ENCODE peak calls at places on chromosomes 6 and 20, in nine cellular contexts. One of them, this sample, is unnamed.

GRCh38 chr6:170522565-170523183 is 30.4 kb downstream of the PSMB1 start:
- DNase-seq in heart right ventricle: no peak
- DNase-seq in fibroblast of the aortic adventitia: peak
- DNase-seq in COLO829: no peak
- DNase-seq in non-pigmented ciliary epithelial cell: no peak
- DNase-seq in naive thymus-derived CD8-positive, alpha-beta T cell: no peak
- DNase-seq in fibroblast of mammary gland: peak
- DNase-seq in PC-3: peak
- DNase-seq in M059J: peak
- DNase-seq in this sample: no peak

GRCh38 chr6:66149132-66149531 is 442.1 kb upstream of the EYS start:
- DNase-seq in heart right ventricle: no peak
- DNase-seq in fibroblast of the aortic adventitia: no peak
- DNase-seq in COLO829: no peak
- DNase-seq in non-pigmented ciliary epithelial cell: no peak
- DNase-seq in naive thymus-derived CD8-positive, alpha-beta T cell: no peak
- DNase-seq in fibroblast of mammary gland: no peak
- DNase-seq in PC-3: no peak
- DNase-seq in M059J: no peak
- DNase-seq in this sample: no peak

GRCh38 chr6:54103485-54103884 is 7.8 kb upstream of the MLIP start:
- DNase-seq in heart right ventricle: no peak
- DNase-seq in fibroblast of the aortic adventitia: no peak
- DNase-seq in COLO829: no peak
- DNase-seq in non-pigmented ciliary epithelial cell: no peak
- DNase-seq in naive thymus-derived CD8-positive, alpha-beta T cell: no peak
- DNase-seq in fibroblast of mammary gland: no peak
- DNase-seq in PC-3: no peak
- DNase-seq in M059J: no peak
- DNase-seq in this sample: no peak

GRCh38 chr20:62069741-62070216 is 4.1 kb upstream of the TAF4 start:
- DNase-seq in heart right ventricle: no peak
- DNase-seq in fibroblast of the aortic adventitia: peak
- DNase-seq in COLO829: no peak
- DNase-seq in non-pigmented ciliary epithelial cell: peak
- DNase-seq in naive thymus-derived CD8-positive, alpha-beta T cell: no peak
- DNase-seq in fibroblast of mammary gland: peak
- DNase-seq in PC-3: peak
- DNase-seq in M059J: peak
- DNase-seq in this sample: no peak

GRCh38 chr6:161373905-161374451 is 100.1 kb upstream of the AGPAT4 start:
- DNase-seq in heart right ventricle: peak
- DNase-seq in fibroblast of the aortic adventitia: peak
- DNase-seq in COLO829: peak
- DNase-seq in non-pigmented ciliary epithelial cell: no peak
- DNase-seq in naive thymus-derived CD8-positive, alpha-beta T cell: peak
- DNase-seq in fibroblast of mammary gland: peak
- DNase-seq in PC-3: peak
- DNase-seq in M059J: peak
- DNase-seq in this sample: peak

GRCh38 chr6:45722876-45723275 is 292.8 kb downstream of the CLIC5 start:
- DNase-seq in heart right ventricle: no peak
- DNase-seq in fibroblast of the aortic adventitia: no peak
- DNase-seq in COLO829: no peak
- DNase-seq in non-pigmented ciliary epithelial cell: no peak
- DNase-seq in naive thymus-derived CD8-positive, alpha-beta T cell: no peak
- DNase-seq in fibroblast of mammary gland: no peak
- DNase-seq in PC-3: peak
- DNase-seq in M059J: peak
- DNase-seq in this sample: no peak

GRCh38 chr20:62337558-62338293 is 29.4 kb downstream of the LAMA5 start:
- DNase-seq in heart right ventricle: no peak
- DNase-seq in fibroblast of the aortic adventitia: no peak
- DNase-seq in COLO829: no peak
- DNase-seq in non-pigmented ciliary epithelial cell: no peak
- DNase-seq in naive thymus-derived CD8-positive, alpha-beta T cell: no peak
- DNase-seq in fibroblast of mammary gland: no peak
- DNase-seq in PC-3: no peak
- DNase-seq in M059J: no peak
- DNase-seq in this sample: no peak

GRCh38 chr6:148177589-148178233 is 164.9 kb upstream of the SASH1 start:
- DNase-seq in heart right ventricle: peak
- DNase-seq in fibroblast of the aortic adventitia: peak
- DNase-seq in COLO829: peak
- DNase-seq in non-pigmented ciliary epithelial cell: no peak
- DNase-seq in naive thymus-derived CD8-positive, alpha-beta T cell: no peak
- DNase-seq in fibroblast of mammary gland: peak
- DNase-seq in PC-3: peak
- DNase-seq in M059J: peak
- DNase-seq in this sample: peak

GRCh38 chr20:19786311-19786710 is 28.3 kb downstream of the RIN2 start:
- DNase-seq in heart right ventricle: peak
- DNase-seq in fibroblast of the aortic adventitia: peak
- DNase-seq in COLO829: no peak
- DNase-seq in non-pigmented ciliary epithelial cell: peak
- DNase-seq in naive thymus-derived CD8-positive, alpha-beta T cell: no peak
- DNase-seq in fibroblast of mammary gland: peak
- DNase-seq in PC-3: peak
- DNase-seq in M059J: peak
- DNase-seq in this sample: peak

GRCh38 chr20:10466855-10467254 is 31.8 kb downstream of the SLX4IP start:
- DNase-seq in heart right ventricle: no peak
- DNase-seq in fibroblast of the aortic adventitia: no peak
- DNase-seq in COLO829: peak
- DNase-seq in non-pigmented ciliary epithelial cell: no peak
- DNase-seq in naive thymus-derived CD8-positive, alpha-beta T cell: no peak
- DNase-seq in fibroblast of mammary gland: no peak
- DNase-seq in PC-3: no peak
- DNase-seq in M059J: no peak
- DNase-seq in this sample: peak

GRCh38 chr6:24689964-24690363 is 23.1 kb downstream of the ACOT13 start:
- DNase-seq in heart right ventricle: no peak
- DNase-seq in fibroblast of the aortic adventitia: peak
- DNase-seq in COLO829: no peak
- DNase-seq in non-pigmented ciliary epithelial cell: no peak
- DNase-seq in naive thymus-derived CD8-positive, alpha-beta T cell: no peak
- DNase-seq in fibroblast of mammary gland: peak
- DNase-seq in PC-3: no peak
- DNase-seq in M059J: no peak
- DNase-seq in this sample: no peak

GRCh38 chr6:84150680-84151079 is 76.8 kb downstream of the CEP162 start:
- DNase-seq in heart right ventricle: no peak
- DNase-seq in fibroblast of the aortic adventitia: peak
- DNase-seq in COLO829: no peak
- DNase-seq in non-pigmented ciliary epithelial cell: peak
- DNase-seq in naive thymus-derived CD8-positive, alpha-beta T cell: no peak
- DNase-seq in fibroblast of mammary gland: peak
- DNase-seq in PC-3: no peak
- DNase-seq in M059J: peak
- DNase-seq in this sample: peak

GRCh38 chr20:34536798-34537394 is 20.7 kb downstream of the DYNLRB1 start:
- DNase-seq in heart right ventricle: peak
- DNase-seq in fibroblast of the aortic adventitia: no peak
- DNase-seq in COLO829: no peak
- DNase-seq in non-pigmented ciliary epithelial cell: no peak
- DNase-seq in naive thymus-derived CD8-positive, alpha-beta T cell: no peak
- DNase-seq in fibroblast of mammary gland: peak
- DNase-seq in PC-3: no peak
- DNase-seq in M059J: no peak
- DNase-seq in this sample: no peak

GRCh38 chr6:111971181-111971829 is 82.6 kb upstream of the CCN6 start:
- DNase-seq in heart right ventricle: no peak
- DNase-seq in fibroblast of the aortic adventitia: no peak
- DNase-seq in COLO829: no peak
- DNase-seq in non-pigmented ciliary epithelial cell: no peak
- DNase-seq in naive thymus-derived CD8-positive, alpha-beta T cell: no peak
- DNase-seq in fibroblast of mammary gland: no peak
- DNase-seq in PC-3: no peak
- DNase-seq in M059J: no peak
- DNase-seq in this sample: no peak

GRCh38 chr20:13857304-13857703 is 72.5 kb downstream of the NDUFAF5 start:
- DNase-seq in heart right ventricle: peak
- DNase-seq in fibroblast of the aortic adventitia: no peak
- DNase-seq in COLO829: no peak
- DNase-seq in non-pigmented ciliary epithelial cell: no peak
- DNase-seq in naive thymus-derived CD8-positive, alpha-beta T cell: no peak
- DNase-seq in fibroblast of mammary gland: no peak
- DNase-seq in PC-3: no peak
- DNase-seq in M059J: no peak
- DNase-seq in this sample: no peak

GRCh38 chr6:5078121-5078695 is 6.9 kb upstream of the PPP1R3G start:
- DNase-seq in heart right ventricle: no peak
- DNase-seq in fibroblast of the aortic adventitia: no peak
- DNase-seq in COLO829: no peak
- DNase-seq in non-pigmented ciliary epithelial cell: no peak
- DNase-seq in naive thymus-derived CD8-positive, alpha-beta T cell: no peak
- DNase-seq in fibroblast of mammary gland: peak
- DNase-seq in PC-3: peak
- DNase-seq in M059J: peak
- DNase-seq in this sample: no peak

GRCh38 chr20:30815577-30816181 is 441.8 kb upstream of the DEFB115 start:
- DNase-seq in heart right ventricle: no peak
- DNase-seq in fibroblast of the aortic adventitia: no peak
- DNase-seq in COLO829: no peak
- DNase-seq in non-pigmented ciliary epithelial cell: no peak
- DNase-seq in naive thymus-derived CD8-positive, alpha-beta T cell: no peak
- DNase-seq in fibroblast of mammary gland: no peak
- DNase-seq in PC-3: no peak
- DNase-seq in M059J: no peak
- DNase-seq in this sample: no peak

GRCh38 chr6:71489736-71490135 is 201.1 kb downstream of the OGFRL1 start:
- DNase-seq in heart right ventricle: no peak
- DNase-seq in fibroblast of the aortic adventitia: peak
- DNase-seq in COLO829: peak
- DNase-seq in non-pigmented ciliary epithelial cell: peak
- DNase-seq in naive thymus-derived CD8-positive, alpha-beta T cell: no peak
- DNase-seq in fibroblast of mammary gland: peak
- DNase-seq in PC-3: peak
- DNase-seq in M059J: peak
- DNase-seq in this sample: no peak

GRCh38 chr6:166851426-166851825 is 104.9 kb downstream of the RNASET2 start:
- DNase-seq in heart right ventricle: no peak
- DNase-seq in fibroblast of the aortic adventitia: no peak
- DNase-seq in COLO829: no peak
- DNase-seq in non-pigmented ciliary epithelial cell: no peak
- DNase-seq in naive thymus-derived CD8-positive, alpha-beta T cell: no peak
- DNase-seq in fibroblast of mammary gland: no peak
- DNase-seq in PC-3: no peak
- DNase-seq in M059J: no peak
- DNase-seq in this sample: no peak

GRCh38 chr6:2579241-2579761 is 171.4 kb downstream of the MYLK4 start:
- DNase-seq in heart right ventricle: no peak
- DNase-seq in fibroblast of the aortic adventitia: peak
- DNase-seq in COLO829: no peak
- DNase-seq in non-pigmented ciliary epithelial cell: no peak
- DNase-seq in naive thymus-derived CD8-positive, alpha-beta T cell: no peak
- DNase-seq in fibroblast of mammary gland: peak
- DNase-seq in PC-3: no peak
- DNase-seq in M059J: peak
- DNase-seq in this sample: no peak

GRCh38 chr6:132443206-132443605 is 41.9 kb upstream of the MOXD1 start:
- DNase-seq in heart right ventricle: no peak
- DNase-seq in fibroblast of the aortic adventitia: no peak
- DNase-seq in COLO829: no peak
- DNase-seq in non-pigmented ciliary epithelial cell: no peak
- DNase-seq in naive thymus-derived CD8-positive, alpha-beta T cell: no peak
- DNase-seq in fibroblast of mammary gland: peak
- DNase-seq in PC-3: no peak
- DNase-seq in M059J: peak
- DNase-seq in this sample: no peak

GRCh38 chr6:134340574-134340973 is 22.7 kb upstream of the SGK1 start:
- DNase-seq in heart right ventricle: no peak
- DNase-seq in fibroblast of the aortic adventitia: peak
- DNase-seq in COLO829: no peak
- DNase-seq in non-pigmented ciliary epithelial cell: no peak
- DNase-seq in naive thymus-derived CD8-positive, alpha-beta T cell: no peak
- DNase-seq in fibroblast of mammary gland: peak
- DNase-seq in PC-3: no peak
- DNase-seq in M059J: no peak
- DNase-seq in this sample: no peak

GRCh38 chr6:83442752-83443151 is 11.9 kb upstream of the ME1 start:
- DNase-seq in heart right ventricle: no peak
- DNase-seq in fibroblast of the aortic adventitia: peak
- DNase-seq in COLO829: no peak
- DNase-seq in non-pigmented ciliary epithelial cell: peak
- DNase-seq in naive thymus-derived CD8-positive, alpha-beta T cell: no peak
- DNase-seq in fibroblast of mammary gland: peak
- DNase-seq in PC-3: no peak
- DNase-seq in M059J: peak
- DNase-seq in this sample: no peak

GRCh38 chr6:72031471-72031870 is 145.1 kb downstream of the RIMS1 start:
- DNase-seq in heart right ventricle: no peak
- DNase-seq in fibroblast of the aortic adventitia: no peak
- DNase-seq in COLO829: no peak
- DNase-seq in non-pigmented ciliary epithelial cell: peak
- DNase-seq in naive thymus-derived CD8-positive, alpha-beta T cell: no peak
- DNase-seq in fibroblast of mammary gland: no peak
- DNase-seq in PC-3: no peak
- DNase-seq in M059J: peak
- DNase-seq in this sample: no peak

GRCh38 chr20:57210054-57210910 is 56.2 kb downstream of the BMP7 start:
- DNase-seq in heart right ventricle: no peak
- DNase-seq in fibroblast of the aortic adventitia: no peak
- DNase-seq in COLO829: no peak
- DNase-seq in non-pigmented ciliary epithelial cell: no peak
- DNase-seq in naive thymus-derived CD8-positive, alpha-beta T cell: no peak
- DNase-seq in fibroblast of mammary gland: no peak
- DNase-seq in PC-3: no peak
- DNase-seq in M059J: no peak
- DNase-seq in this sample: no peak

GRCh38 chr20:3701061-3701998 is 11.1 kb downstream of the SIGLEC1 start:
- DNase-seq in heart right ventricle: no peak
- DNase-seq in fibroblast of the aortic adventitia: no peak
- DNase-seq in COLO829: no peak
- DNase-seq in non-pigmented ciliary epithelial cell: no peak
- DNase-seq in naive thymus-derived CD8-positive, alpha-beta T cell: no peak
- DNase-seq in fibroblast of mammary gland: no peak
- DNase-seq in PC-3: no peak
- DNase-seq in M059J: no peak
- DNase-seq in this sample: no peak

GRCh38 chr20:57215426-57215825 is 51.0 kb downstream of the BMP7 start:
- DNase-seq in heart right ventricle: no peak
- DNase-seq in fibroblast of the aortic adventitia: no peak
- DNase-seq in COLO829: no peak
- DNase-seq in non-pigmented ciliary epithelial cell: no peak
- DNase-seq in naive thymus-derived CD8-positive, alpha-beta T cell: no peak
- DNase-seq in fibroblast of mammary gland: no peak
- DNase-seq in PC-3: no peak
- DNase-seq in M059J: no peak
- DNase-seq in this sample: no peak

GRCh38 chr20:48773837-48774418 is 53.9 kb downstream of the PREX1 start:
- DNase-seq in heart right ventricle: no peak
- DNase-seq in fibroblast of the aortic adventitia: no peak
- DNase-seq in COLO829: no peak
- DNase-seq in non-pigmented ciliary epithelial cell: no peak
- DNase-seq in naive thymus-derived CD8-positive, alpha-beta T cell: no peak
- DNase-seq in fibroblast of mammary gland: peak
- DNase-seq in PC-3: no peak
- DNase-seq in M059J: no peak
- DNase-seq in this sample: no peak